ENCODE peak calls at places on chromosomes 7 and 10, in eight cellular contexts. A, V, T, N, B, M, E and C are unnamed samples.

GRCh38 chr10:90148121-90148855 is 446.9 kb downstream of the KIF20B start:
- DNase-seq in A (no peak), V (no peak), T (no peak), N (no peak), B (peak; percentile 14), M (peak; percentile 39), E (no peak), C (peak; percentile 72)

GRCh38 chr7:17095001-17095574 is 203.4 kb upstream of the AHR start:
- DNase-seq in A (peak; percentile 40), V (no peak), T (no peak), N (no peak), B (no peak), M (peak; percentile 99), E (no peak), C (peak; percentile 6)

GRCh38 chr7:102431617-102432298 is 1.6 kb upstream of the ORAI2 start:
- DNase-seq in A (no peak), V (peak; percentile 80), T (peak; percentile 59), N (no peak), B (no peak), M (peak; percentile 22), E (peak; percentile 15), C (peak; percentile 24)

GRCh38 chr7:94392391-94392782 is 2.3 kb upstream of the COL1A2 start:
- DNase-seq in A (no peak), V (no peak), T (no peak), N (no peak), B (no peak), M (peak; percentile 48), E (no peak), C (peak; percentile 73)

GRCh38 chr7:89655946-89656345 is 498.3 kb upstream of the STEAP1 start:
- DNase-seq in A (no peak), V (no peak), T (no peak), N (no peak), B (no peak), M (no peak), E (no peak), C (no peak)

GRCh38 chr7:19623676-19624075 is 85.2 kb downstream of the POLR1F start:
- DNase-seq in A (no peak), V (no peak), T (no peak), N (no peak), B (no peak), M (no peak), E (no peak), C (no peak)

GRCh38 chr7:30134523-30135270 is at the start of gene MTURN:
- DNase-seq in A (peak; percentile 95), V (peak; percentile 83), T (peak; percentile 86), N (peak; percentile 98), B (peak; percentile 86), M (peak; percentile 81), E (peak; percentile 83), C (peak; percentile 86)

GRCh38 chr7:35015346-35015859 is 21.9 kb downstream of the DPY19L1 start:
- DNase-seq in A (no peak), V (no peak), T (no peak), N (no peak), B (no peak), M (peak; percentile 6), E (no peak), C (peak; percentile 54)

GRCh38 chr10:79277579-79277978 is 69.7 kb upstream of the PPIF start:
- DNase-seq in A (no peak), V (no peak), T (no peak), N (no peak), B (no peak), M (no peak), E (no peak), C (no peak)

GRCh38 chr10:74799840-74800239 is 26.6 kb upstream of the KAT6B start:
- DNase-seq in A (no peak), V (peak; percentile 62), T (peak; percentile 22), N (no peak), B (no peak), M (peak; percentile 89), E (no peak), C (peak; percentile 28)

GRCh38 chr7:92717982-92718716 is 118.2 kb downstream of the CDK6 start:
- DNase-seq in A (peak; percentile 48), V (peak; percentile 82), T (peak; percentile 66), N (peak; percentile 31), B (no peak), M (peak; percentile 74), E (peak; percentile 61), C (peak; percentile 71)

GRCh38 chr10:86391986-86392722 is 25.6 kb upstream of the GRID1 start:
- DNase-seq in A (no peak), V (no peak), T (no peak), N (no peak), B (no peak), M (no peak), E (no peak), C (no peak)

GRCh38 chr7:64880322-64881297 is 22.5 kb upstream of the ZNF273 start:
- DNase-seq in A (no peak), V (no peak), T (peak; percentile 8), N (no peak), B (no peak), M (no peak), E (no peak), C (no peak)

GRCh38 chr10:62136931-62137330 is 131.7 kb downstream of the RTKN2 start:
- DNase-seq in A (no peak), V (no peak), T (no peak), N (no peak), B (no peak), M (peak; percentile 81), E (no peak), C (peak; percentile 93)

GRCh38 chr10:57968328-57969016 is 299.2 kb downstream of the IPMK start:
- DNase-seq in A (no peak), V (no peak), T (no peak), N (no peak), B (no peak), M (no peak), E (no peak), C (no peak)

GRCh38 chr10:15345450-15345849 is 25.6 kb downstream of the FAM171A1 start:
- DNase-seq in A (no peak), V (no peak), T (no peak), N (no peak), B (no peak), M (no peak), E (no peak), C (no peak)

GRCh38 chr10:98236866-98237265 is 31.1 kb downstream of the LOXL4 start:
- DNase-seq in A (no peak), V (no peak), T (no peak), N (no peak), B (no peak), M (no peak), E (no peak), C (no peak)

GRCh38 chr10:88194041-88194887 is 330.8 kb downstream of the PTEN start:
- DNase-seq in A (no peak), V (peak; percentile 24), T (peak; percentile 45), N (no peak), B (no peak), M (peak; percentile 41), E (no peak), C (peak; percentile 26)

GRCh38 chr7:133850497-133851070 is 276.6 kb upstream of the LRGUK start:
- DNase-seq in A (no peak), V (no peak), T (no peak), N (no peak), B (no peak), M (no peak), E (no peak), C (no peak)

GRCh38 chr7:64802699-64803098 is 8.5 kb downstream of the ZNF138 start:
- DNase-seq in A (no peak), V (no peak), T (no peak), N (no peak), B (no peak), M (no peak), E (no peak), C (no peak)

GRCh38 chr7:45112648-45113047 is 1.2 kb upstream of the TBRG4 start:
- DNase-seq in A (no peak), V (no peak), T (no peak), N (no peak), B (no peak), M (peak; percentile 50), E (no peak), C (peak; percentile 9)

GRCh38 chr10:129917936-129918335 is 46.1 kb downstream of the EBF3 start:
- DNase-seq in A (no peak), V (no peak), T (no peak), N (no peak), B (no peak), M (no peak), E (no peak), C (no peak)

GRCh38 chr7:101664893-101665471 is 35.9 kb upstream of the MYL10 start:
- DNase-seq in A (no peak), V (no peak), T (no peak), N (no peak), B (no peak), M (no peak), E (no peak), C (no peak)

GRCh38 chr10:25934673-25935139 is 677 bp downstream of the MYO3A start:
- DNase-seq in A (no peak), V (peak; percentile 23), T (no peak), N (no peak), B (no peak), M (no peak), E (no peak), C (no peak)